ENCODE peak calls at places on chromosomes 5 and 9, in six cellular contexts. One of them, this sample, is unnamed.

GRCh38 chr9:90926920-90927319 is 125.3 kb downstream of the SYK start:
- DNase-seq in WTC11: no peak
- DNase-seq in GM20000: no peak
- DNase-seq in GM23338: no peak
- DNase-seq in Calu3: no peak
- DNase-seq in activated CD8-positive, alpha-beta T cell treated with anti-CD3 and anti-CD28 coated beads for 36 hours: no peak
- DNase-seq in this sample: no peak

GRCh38 chr5:81234801-81235200 is 1.7 kb downstream of the CKMT2 start:
- DNase-seq in activated CD8-positive, alpha-beta T cell treated with anti-CD3 and anti-CD28 coated beads for 36 hours: no peak
- DNase-seq in GM20000: no peak
- DNase-seq in WTC11: no peak
- DNase-seq in GM23338: no peak
- DNase-seq in Calu3: no peak
- DNase-seq in this sample: no peak

GRCh38 chr5:114243983-114244305 is 117.9 kb upstream of the KCNN2 start:
- DNase-seq in GM20000: no peak
- DNase-seq in activated CD8-positive, alpha-beta T cell treated with anti-CD3 and anti-CD28 coated beads for 36 hours: no peak
- DNase-seq in WTC11: no peak
- DNase-seq in Calu3: no peak
- DNase-seq in GM23338: no peak
- DNase-seq in this sample: no peak

GRCh38 chr5:76960004-76960625 is 7.3 kb downstream of the CRHBP start:
- DNase-seq in GM23338: peak; percentile 29
- DNase-seq in activated CD8-positive, alpha-beta T cell treated with anti-CD3 and anti-CD28 coated beads for 36 hours: no peak
- DNase-seq in WTC11: peak; percentile 13
- DNase-seq in GM20000: peak; percentile 57
- DNase-seq in Calu3: no peak
- DNase-seq in this sample: peak; percentile 42

GRCh38 chr5:57680686-57681085 is 198.1 kb upstream of the ACTBL2 start:
- DNase-seq in Calu3: no peak
- DNase-seq in activated CD8-positive, alpha-beta T cell treated with anti-CD3 and anti-CD28 coated beads for 36 hours: no peak
- DNase-seq in GM23338: no peak
- DNase-seq in GM20000: no peak
- DNase-seq in WTC11: no peak
- DNase-seq in this sample: no peak

GRCh38 chr9:133355881-133356357 is 368 bp downstream of the SURF1 start:
- DNase-seq in activated CD8-positive, alpha-beta T cell treated with anti-CD3 and anti-CD28 coated beads for 36 hours: no peak
- DNase-seq in Calu3: no peak
- DNase-seq in WTC11: peak; percentile 26
- DNase-seq in GM20000: no peak
- DNase-seq in GM23338: peak; percentile 51
- DNase-seq in this sample: no peak

GRCh38 chr5:14741131-14741530 is 76.6 kb downstream of the OTULIN start:
- DNase-seq in GM20000: no peak
- DNase-seq in Calu3: no peak
- DNase-seq in activated CD8-positive, alpha-beta T cell treated with anti-CD3 and anti-CD28 coated beads for 36 hours: no peak
- DNase-seq in WTC11: no peak
- DNase-seq in GM23338: no peak
- DNase-seq in this sample: no peak

GRCh38 chr5:172583931-172584511 is 57.0 kb upstream of the NEURL1B start:
- DNase-seq in Calu3: no peak
- DNase-seq in GM23338: no peak
- DNase-seq in GM20000: no peak
- DNase-seq in WTC11: no peak
- DNase-seq in activated CD8-positive, alpha-beta T cell treated with anti-CD3 and anti-CD28 coated beads for 36 hours: no peak
- DNase-seq in this sample: no peak

GRCh38 chr5:79301046-79301712 is 65.2 kb downstream of the JMY start:
- DNase-seq in GM23338: peak; percentile 14
- DNase-seq in activated CD8-positive, alpha-beta T cell treated with anti-CD3 and anti-CD28 coated beads for 36 hours: no peak
- DNase-seq in WTC11: no peak
- DNase-seq in Calu3: peak; percentile 45
- DNase-seq in GM20000: no peak
- DNase-seq in this sample: no peak

GRCh38 chr9:76475691-76476090 is 16.7 kb downstream of the GCNT1 start:
- DNase-seq in activated CD8-positive, alpha-beta T cell treated with anti-CD3 and anti-CD28 coated beads for 36 hours: no peak
- DNase-seq in Calu3: no peak
- DNase-seq in GM23338: no peak
- DNase-seq in WTC11: no peak
- DNase-seq in GM20000: no peak
- DNase-seq in this sample: no peak

GRCh38 chr9:14097215-14097614 is 216.7 kb downstream of the NFIB start:
- DNase-seq in activated CD8-positive, alpha-beta T cell treated with anti-CD3 and anti-CD28 coated beads for 36 hours: no peak
- DNase-seq in GM20000: no peak
- DNase-seq in WTC11: no peak
- DNase-seq in GM23338: peak; percentile 21
- DNase-seq in Calu3: peak; percentile 30
- DNase-seq in this sample: no peak

GRCh38 chr5:177098772-177099152 is 12.0 kb downstream of the FGFR4 start:
- DNase-seq in GM20000: no peak
- DNase-seq in WTC11: no peak
- DNase-seq in Calu3: no peak
- DNase-seq in activated CD8-positive, alpha-beta T cell treated with anti-CD3 and anti-CD28 coated beads for 36 hours: no peak
- DNase-seq in GM23338: no peak
- DNase-seq in this sample: no peak

GRCh38 chr5:87539839-87540238 is 127.1 kb upstream of the CCNH start:
- DNase-seq in GM23338: no peak
- DNase-seq in activated CD8-positive, alpha-beta T cell treated with anti-CD3 and anti-CD28 coated beads for 36 hours: no peak
- DNase-seq in Calu3: no peak
- DNase-seq in GM20000: no peak
- DNase-seq in WTC11: no peak
- DNase-seq in this sample: no peak

GRCh38 chr5:102937916-102938315 is 182.0 kb downstream of the GIN1 start:
- DNase-seq in WTC11: no peak
- DNase-seq in activated CD8-positive, alpha-beta T cell treated with anti-CD3 and anti-CD28 coated beads for 36 hours: no peak
- DNase-seq in Calu3: no peak
- DNase-seq in GM23338: no peak
- DNase-seq in GM20000: no peak
- DNase-seq in this sample: no peak

GRCh38 chr5:141634720-141635119 is 1.9 kb downstream of the HDAC3 start:
- DNase-seq in GM23338: no peak
- DNase-seq in WTC11: no peak
- DNase-seq in activated CD8-positive, alpha-beta T cell treated with anti-CD3 and anti-CD28 coated beads for 36 hours: no peak
- DNase-seq in GM20000: no peak
- DNase-seq in Calu3: no peak
- DNase-seq in this sample: no peak

GRCh38 chr5:140391312-140391711 is 10.3 kb upstream of the ANKHD1 start:
- DNase-seq in Calu3: no peak
- DNase-seq in GM23338: no peak
- DNase-seq in activated CD8-positive, alpha-beta T cell treated with anti-CD3 and anti-CD28 coated beads for 36 hours: no peak
- DNase-seq in WTC11: no peak
- DNase-seq in GM20000: no peak
- DNase-seq in this sample: no peak

GRCh38 chr9:122377241-122378164 is 6.7 kb downstream of the PTGS1 start:
- DNase-seq in GM23338: no peak
- DNase-seq in GM20000: no peak
- DNase-seq in WTC11: no peak
- DNase-seq in activated CD8-positive, alpha-beta T cell treated with anti-CD3 and anti-CD28 coated beads for 36 hours: no peak
- DNase-seq in Calu3: no peak
- DNase-seq in this sample: no peak

DNA sequence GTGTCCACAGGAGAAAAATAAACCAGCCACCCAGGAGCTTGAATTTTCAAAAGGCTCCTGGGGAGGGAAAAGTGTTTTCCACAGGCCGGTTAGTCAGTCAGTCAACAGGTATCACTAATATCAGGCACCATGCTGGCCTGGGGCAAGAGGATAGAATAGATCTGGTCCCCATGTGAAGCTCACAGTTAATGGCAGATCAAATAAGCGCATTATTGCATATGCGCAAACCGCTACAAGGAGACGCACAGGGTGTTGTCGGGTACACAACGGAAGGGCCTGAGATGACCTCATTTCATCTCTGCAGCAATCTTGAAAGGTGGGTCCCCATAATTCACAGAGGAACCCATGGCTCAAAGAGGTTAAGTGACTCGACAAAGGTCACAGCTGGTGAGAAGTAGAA is 260.7 kb downstream of the CRB2 start:
- DNase-seq in activated CD8-positive, alpha-beta T cell treated with anti-CD3 and anti-CD28 coated beads for 36 hours: no peak
- DNase-seq in WTC11: no peak
- DNase-seq in GM20000: no peak
- DNase-seq in Calu3: no peak
- DNase-seq in GM23338: no peak
- DNase-seq in this sample: no peak
- TF ChIP-seq CTCF in activated CD8-positive, alpha-beta T cell treated with anti-CD3 and anti-CD28 coated beads for 36 hours: no peak
- TF ChIP-seq CTCF in WTC11: no peak
- TF ChIP-seq CTCF in GM20000: no peak
- TF ChIP-seq CTCF in Calu3: no peak
- TF ChIP-seq CTCF in GM23338: no peak
- TF ChIP-seq CTCF in this sample: no peak

GRCh38 chr5:158792186-158792585 is 307.5 kb downstream of the EBF1 start:
- DNase-seq in WTC11: no peak
- DNase-seq in Calu3: no peak
- DNase-seq in GM20000: no peak
- DNase-seq in activated CD8-positive, alpha-beta T cell treated with anti-CD3 and anti-CD28 coated beads for 36 hours: no peak
- DNase-seq in GM23338: no peak
- DNase-seq in this sample: no peak

GRCh38 chr5:158786390-158786789 is 313.3 kb downstream of the EBF1 start:
- DNase-seq in GM23338: no peak
- DNase-seq in Calu3: no peak
- DNase-seq in activated CD8-positive, alpha-beta T cell treated with anti-CD3 and anti-CD28 coated beads for 36 hours: no peak
- DNase-seq in WTC11: no peak
- DNase-seq in GM20000: no peak
- DNase-seq in this sample: no peak

GRCh38 chr5:158785397-158785796 is 314.3 kb downstream of the EBF1 start:
- DNase-seq in activated CD8-positive, alpha-beta T cell treated with anti-CD3 and anti-CD28 coated beads for 36 hours: no peak
- DNase-seq in Calu3: no peak
- DNase-seq in WTC11: no peak
- DNase-seq in GM20000: no peak
- DNase-seq in GM23338: no peak
- DNase-seq in this sample: no peak

GRCh38 chr5:158789441-158789840 is 310.3 kb downstream of the EBF1 start:
- DNase-seq in Calu3: no peak
- DNase-seq in GM20000: no peak
- DNase-seq in activated CD8-positive, alpha-beta T cell treated with anti-CD3 and anti-CD28 coated beads for 36 hours: no peak
- DNase-seq in WTC11: no peak
- DNase-seq in GM23338: no peak
- DNase-seq in this sample: no peak
- TF ChIP-seq CTCF in Calu3: no peak
- TF ChIP-seq CTCF in GM20000: no peak
- TF ChIP-seq CTCF in activated CD8-positive, alpha-beta T cell treated with anti-CD3 and anti-CD28 coated beads for 36 hours: no peak
- TF ChIP-seq CTCF in WTC11: no peak
- TF ChIP-seq CTCF in GM23338: no peak
- TF ChIP-seq CTCF in this sample: no peak

GRCh38 chr5:180201051-180201987 is 7.7 kb downstream of the RASGEF1C start:
- DNase-seq in GM20000: no peak
- DNase-seq in GM23338: peak; percentile 91
- DNase-seq in activated CD8-positive, alpha-beta T cell treated with anti-CD3 and anti-CD28 coated beads for 36 hours: peak; percentile 42
- DNase-seq in WTC11: peak; percentile 83
- DNase-seq in Calu3: no peak
- DNase-seq in this sample: no peak
- TF ChIP-seq CTCF in GM20000: no peak
- TF ChIP-seq CTCF in GM23338: peak; percentile 86
- TF ChIP-seq CTCF in activated CD8-positive, alpha-beta T cell treated with anti-CD3 and anti-CD28 coated beads for 36 hours: peak; percentile 31
- TF ChIP-seq CTCF in WTC11: peak; percentile 84
- TF ChIP-seq CTCF in Calu3: peak; percentile 24
- TF ChIP-seq CTCF in this sample: peak; percentile 23

DNA sequence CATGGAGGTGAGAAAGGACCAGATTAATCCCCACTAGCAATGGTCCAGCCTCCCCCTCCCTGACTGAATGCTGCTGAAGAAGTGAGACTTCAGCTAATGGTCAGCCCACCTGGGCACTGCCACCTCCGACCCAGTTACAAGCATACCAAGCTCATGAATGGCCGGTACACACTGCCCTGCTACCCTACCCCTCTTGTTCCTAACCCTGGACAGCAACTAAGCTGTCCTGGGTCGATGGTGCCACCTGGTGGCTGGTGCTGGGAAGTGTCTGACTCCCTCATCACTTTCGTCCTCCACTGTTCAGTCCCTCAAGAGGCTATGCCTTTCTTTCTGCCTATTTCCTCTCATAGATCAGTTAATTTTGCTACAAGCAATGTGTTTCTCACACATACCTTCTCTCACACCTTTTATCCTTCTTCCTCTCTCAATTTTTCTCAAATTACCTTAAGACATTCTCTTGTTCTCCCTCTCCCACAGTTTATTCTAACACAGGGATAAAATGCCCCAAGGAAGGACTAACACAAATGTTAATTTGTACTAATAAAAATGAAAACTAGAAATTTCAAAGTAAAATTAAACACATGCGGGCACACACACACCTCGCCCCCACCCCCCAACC is 42.4 kb downstream of the PAX5 start:
- DNase-seq in GM23338: peak; percentile 75
- DNase-seq in Calu3: peak; percentile 33
- DNase-seq in GM20000: no peak
- DNase-seq in WTC11: peak; percentile 84
- DNase-seq in activated CD8-positive, alpha-beta T cell treated with anti-CD3 and anti-CD28 coated beads for 36 hours: peak; percentile 64
- DNase-seq in this sample: no peak
- TF ChIP-seq CTCF in GM23338: peak; percentile 81
- TF ChIP-seq CTCF in Calu3: no peak
- TF ChIP-seq CTCF in GM20000: peak; percentile 83
- TF ChIP-seq CTCF in WTC11: peak; percentile 87
- TF ChIP-seq CTCF in activated CD8-positive, alpha-beta T cell treated with anti-CD3 and anti-CD28 coated beads for 36 hours: peak; percentile 84
- TF ChIP-seq CTCF in this sample: peak; percentile 61

GRCh38 chr5:157961176-157961575 is 102.2 kb upstream of the CLINT1 start:
- DNase-seq in activated CD8-positive, alpha-beta T cell treated with anti-CD3 and anti-CD28 coated beads for 36 hours: no peak
- DNase-seq in GM23338: no peak
- DNase-seq in GM20000: no peak
- DNase-seq in WTC11: no peak
- DNase-seq in Calu3: no peak
- DNase-seq in this sample: no peak
- TF ChIP-seq CTCF in activated CD8-positive, alpha-beta T cell treated with anti-CD3 and anti-CD28 coated beads for 36 hours: no peak
- TF ChIP-seq CTCF in GM23338: no peak
- TF ChIP-seq CTCF in GM20000: no peak
- TF ChIP-seq CTCF in WTC11: no peak
- TF ChIP-seq CTCF in Calu3: no peak
- TF ChIP-seq CTCF in this sample: no peak

GRCh38 chr5:130720355-130720754 is 444.7 kb downstream of the HINT1 start:
- DNase-seq in Calu3: peak; percentile 24
- DNase-seq in GM23338: peak; percentile 81
- DNase-seq in GM20000: no peak
- DNase-seq in WTC11: no peak
- DNase-seq in activated CD8-positive, alpha-beta T cell treated with anti-CD3 and anti-CD28 coated beads for 36 hours: no peak
- DNase-seq in this sample: no peak
- TF ChIP-seq CTCF in Calu3: peak; percentile 70
- TF ChIP-seq CTCF in GM23338: peak; percentile 71
- TF ChIP-seq CTCF in GM20000: no peak
- TF ChIP-seq CTCF in WTC11: peak; percentile 27
- TF ChIP-seq CTCF in activated CD8-positive, alpha-beta T cell treated with anti-CD3 and anti-CD28 coated beads for 36 hours: no peak
- TF ChIP-seq CTCF in this sample: no peak